ENCODE peak calls at places on chromosomes 1 and 21, in four cellular contexts. E is HCT116, Y is H9, R is neural progenitor cell. U is an unnamed sample.

GRCh38 chr21:35428489-35428888 is 379.4 kb upstream of the RUNX1 start:
- DNase-seq in Y (no peak), R (peak; percentile 52), E (no peak), U (peak; percentile 94)

GRCh38 chr1:39573736-39574624 is 2.6 kb downstream of the PABPC4 start:
- DNase-seq in Y (no peak), R (no peak), E (no peak), U (no peak)

GRCh38 chr21:27562303-27562702 is 595.4 kb upstream of the ADAMTS5 start:
- DNase-seq in Y (no peak), R (no peak), E (no peak), U (no peak)

GRCh38 chr1:68624233-68624632 is 127.4 kb upstream of the DEPDC1 start:
- DNase-seq in E (no peak), Y (no peak), R (peak; percentile 13), U (no peak)

GRCh38 chr1:172145231-172145651 is 275.2 kb upstream of the C1orf105 start:
- DNase-seq in R (no peak), Y (no peak), E (no peak), U (no peak)

GRCh38 chr1:118786454-118787155 is 201.5 kb downstream of the TBX15 start:
- DNase-seq in R (no peak), Y (no peak), E (no peak), U (no peak)

GRCh38 chr1:83741348-83741747 is 257.6 kb downstream of the TTLL7 start:
- DNase-seq in Y (no peak), E (no peak), R (peak; percentile 91), U (no peak)

GRCh38 chr1:213759359-213760181 is 228.2 kb upstream of the PROX1 start:
- DNase-seq in Y (no peak), R (no peak), E (no peak), U (no peak)

GRCh38 chr1:225539069-225539468 is 111.2 kb upstream of the LBR start:
- DNase-seq in E (no peak), Y (no peak), R (no peak), U (no peak)

GRCh38 chr21:38839683-38840286 is 34.1 kb downstream of the ETS2 start:
- DNase-seq in R (no peak), E (peak; percentile 21), Y (no peak), U (no peak)

GRCh38 chr1:7278827-7279752 is 492.0 kb upstream of the VAMP3 start:
- DNase-seq in E (no peak), Y (no peak), R (no peak), U (no peak)

GRCh38 chr1:1423245-1423597 is 2.1 kb upstream of the ANKRD65 start:
- DNase-seq in E (no peak), R (no peak), Y (no peak), U (no peak)

GRCh38 chr21:26117324-26117971 is 53.1 kb downstream of the APP start:
- DNase-seq in R (no peak), Y (no peak), E (no peak), U (no peak)

GRCh38 chr1:85297855-85298629 is 21.6 kb upstream of the BCL10 start:
- DNase-seq in Y (no peak), R (no peak), E (peak; percentile 89), U (peak; percentile 67)

GRCh38 chr1:218350909-218351616 is 5.9 kb downstream of the TGFB2 start:
- DNase-seq in R (no peak), Y (no peak), E (no peak), U (no peak)

GRCh38 chr1:3348196-3348865 is 106.1 kb upstream of the ARHGEF16 start:
- DNase-seq in E (no peak), Y (no peak), R (no peak), U (no peak)
- H3K27ac ChIP-seq in E (no peak overlapping the region), Y (no peak overlapping the region), R (no peak overlapping the region), U (no peak overlapping the region)

DNA sequence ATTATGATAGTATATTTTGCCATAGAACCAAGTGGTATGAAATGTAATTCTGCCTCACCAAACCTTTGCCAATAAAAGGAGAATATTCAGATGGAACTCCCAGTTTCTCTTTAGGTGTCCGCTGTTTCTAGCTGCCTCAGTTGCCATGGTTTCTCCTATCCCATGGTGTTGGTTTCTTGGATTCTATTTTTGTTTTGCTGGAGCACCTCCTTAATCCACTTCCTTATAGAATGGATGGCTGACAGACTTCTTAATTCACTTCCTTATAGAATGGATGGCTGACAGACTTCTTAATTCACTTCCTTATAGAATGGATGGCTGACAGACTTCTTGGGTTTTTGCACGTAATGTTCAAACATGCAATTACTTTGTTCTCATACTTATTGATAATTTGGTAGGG is 43.7 kb downstream of the ADARB1 start:
- DNase-seq in E (no peak), Y (no peak), R (no peak), U (no peak)
- H4K20me1 ChIP-seq in E (no peaks in the 10 kb centered on the region), Y (no peaks in the 10 kb centered on the region), R (no peaks in the 10 kb centered on the region), U (peaks cover 9% of the 10 kb centered on the region)

GRCh38 chr1:184810735-184811316 is 56.2 kb upstream of the EDEM3 start:
- DNase-seq in R (no peak), Y (no peak), E (no peak), U (no peak)
- H3K9ac ChIP-seq in R (no peak overlapping the region), Y (no peak overlapping the region), E (no peak overlapping the region), U (no peak overlapping the region)

GRCh38 chr1:12344611-12345299 is 114.9 kb downstream of the VPS13D start:
- DNase-seq in R (no peak), E (no peak), Y (no peak), U (no peak)

GRCh38 chr1:12346483-12347155 is 116.8 kb downstream of the VPS13D start:
- DNase-seq in E (no peak), R (no peak), Y (no peak), U (no peak)

GRCh38 chr1:12345350-12346217 is 115.8 kb downstream of the VPS13D start:
- DNase-seq in R (no peak), E (no peak), Y (no peak), U (no peak)

GRCh38 chr1:12343823-12344487 is 114.1 kb downstream of the VPS13D start:
- DNase-seq in Y (no peak), E (no peak), R (no peak), U (no peak)

GRCh38 chr1:12348113-12348512 is 118.3 kb downstream of the VPS13D start:
- DNase-seq in Y (no peak), R (no peak), E (no peak), U (no peak)
- H3K27ac ChIP-seq in Y (no peak overlapping the region), R (no peak overlapping the region), E (no peak overlapping the region), U (no peak overlapping the region)

DNA sequence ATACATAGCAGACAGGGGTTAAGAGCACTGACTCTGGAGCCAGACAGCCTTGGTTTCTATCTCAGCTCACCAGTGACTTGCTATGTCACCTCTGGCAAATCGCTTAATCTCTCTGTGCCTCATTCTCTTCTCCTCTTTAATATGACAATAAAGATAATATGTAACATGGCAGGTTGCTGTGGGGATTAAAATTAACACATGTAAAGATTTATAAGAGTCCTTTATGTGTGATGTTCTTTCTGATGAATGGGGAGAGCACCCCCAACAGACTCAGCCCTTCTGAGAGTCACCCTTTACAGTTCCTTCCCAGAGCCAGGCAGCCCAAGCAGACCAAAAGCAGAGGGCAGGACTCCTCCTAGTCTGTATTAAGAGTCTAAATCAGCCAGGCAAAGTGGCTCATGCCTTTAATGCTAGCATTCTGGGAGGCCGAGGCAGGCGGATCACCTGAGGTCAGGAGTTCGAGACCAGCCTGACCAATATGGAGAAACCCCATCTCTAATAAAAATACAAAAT is 76.5 kb upstream of the SDC3 start:
- DNase-seq in Y (no peak), E (no peak), R (no peak), U (no peak)
- H4K20me1 ChIP-seq in Y (no peaks in the 10 kb centered on the region), E (peaks cover 31% of the 10 kb centered on the region), R (peaks cover 99% of the 10 kb centered on the region), U (peaks cover 62% of the 10 kb centered on the region)

GRCh38 chr1:160987359-160988062 is 32.9 kb upstream of the ITLN2 start:
- DNase-seq in R (no peak), Y (peak; percentile 61), E (no peak), U (no peak)
- H3K9ac ChIP-seq in R (no peak overlapping the region), Y (no peak overlapping the region), E (no peak overlapping the region), U (no peak overlapping the region)

U was measured in DND-41.